ENCODE peak calls at places on chromosomes 3 and 15, in four cellular contexts. W is HepG2, I is A549, Y is K562. S is an unnamed sample.

GRCh38 chr3:35322070-35322469 is 317.3 kb upstream of the ARPP21 start:
- DNase-seq in Y (no peak), I (no peak), W (no peak), S (no peak)

GRCh38 chr3:185200639-185201038 is 47.8 kb upstream of the C3orf70 start:
- DNase-seq in I (no peak), Y (peak), W (no peak), S (no peak)

GRCh38 chr3:65334045-65334665 is 646.4 kb upstream of the ADAMTS9 start:
- DNase-seq in I (no peak), W (no peak), Y (peak), S (peak)

GRCh38 chr15:59550961-59551360 is 60.6 kb upstream of the GCNT3 start:
- DNase-seq in I (no peak), W (peak), Y (no peak), S (no peak)

GRCh38 chr3:170154084-170154483 is 27.4 kb downstream of the PHC3 start:
- DNase-seq in Y (no peak), I (no peak), W (no peak), S (no peak)

GRCh38 chr3:129057249-129057648 is 3.3 kb upstream of the GP9 start:
- DNase-seq in I (no peak), W (no peak), Y (no peak), S (no peak)

GRCh38 chr15:67154249-67154648 is 88.8 kb downstream of the SMAD3 start:
- DNase-seq in Y (no peak), W (no peak), I (no peak), S (no peak)

GRCh38 chr3:112101946-112102345 is 15.8 kb downstream of the C3orf52 start:
- DNase-seq in I (peak), W (no peak), Y (no peak), S (no peak)

GRCh38 chr15:50549326-50549725 is 2.9 kb upstream of the USP50 start:
- DNase-seq in Y (no peak), W (no peak), I (no peak), S (no peak)

GRCh38 chr3:15223684-15224575 is 17.9 kb downstream of the CAPN7 start:
- DNase-seq in Y (no peak), I (peak), W (peak), S (no peak)

GRCh38 chr3:14719006-14719405 is 44.1 kb downstream of the C3orf20 start:
- DNase-seq in I (no peak), Y (no peak), W (no peak), S (no peak)

GRCh38 chr15:62957130-62957529 is 85.4 kb upstream of the TPM1 start:
- DNase-seq in W (no peak), I (no peak), Y (no peak), S (no peak)
- TF ChIP-seq HMGXB4 in W (no peak), I (no peak), Y (no peak), S (no peak)

DNA sequence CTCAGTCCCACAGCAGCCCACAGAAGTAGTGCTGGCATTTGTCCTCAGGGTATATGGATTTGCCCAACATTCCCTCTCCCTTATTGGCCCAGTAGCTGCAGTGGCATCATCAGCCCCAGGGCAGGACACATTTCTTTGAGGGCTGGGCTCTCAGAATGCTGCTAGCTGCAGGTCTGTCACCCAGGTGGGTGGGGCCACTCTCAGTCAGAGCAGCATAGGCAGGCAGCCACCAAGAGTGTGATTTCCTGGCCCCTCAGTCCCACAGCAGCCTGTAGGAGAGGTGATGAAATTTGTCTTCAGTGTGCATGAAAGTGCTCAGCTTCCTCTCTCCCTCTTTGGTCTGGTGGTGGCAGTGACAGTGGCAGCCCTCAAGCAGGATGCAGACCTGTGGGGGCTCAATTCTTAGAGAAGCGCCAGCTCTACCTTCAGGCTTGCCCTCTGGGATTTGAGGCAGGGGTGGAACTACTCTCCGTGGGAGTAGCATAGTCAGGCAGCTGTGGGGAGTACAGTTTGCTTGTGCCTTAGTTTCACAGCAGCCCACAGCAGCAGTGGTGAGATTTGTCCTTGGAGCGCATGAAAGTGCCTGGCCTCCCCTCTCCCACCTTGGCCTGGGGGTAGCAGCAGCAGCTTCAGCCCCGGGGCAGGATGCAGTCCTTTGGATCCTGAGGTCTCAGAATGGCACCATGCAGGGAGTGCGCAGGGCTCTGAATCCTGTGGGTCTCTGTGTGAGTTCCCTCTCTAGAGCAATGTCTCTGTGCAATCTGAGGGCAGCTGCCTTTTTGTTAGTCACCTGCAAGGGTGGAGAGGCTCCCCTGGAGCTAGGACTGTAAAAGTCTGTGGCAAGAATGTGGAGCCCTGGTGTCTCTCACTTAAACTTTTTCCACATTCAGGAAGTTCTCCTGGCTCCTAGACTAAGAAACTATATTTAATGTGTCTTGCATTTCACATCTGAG is 1229.1 kb downstream of the ROBO2 start:
- DNase-seq in W (no peak), Y (no peak), I (no peak), S (no peak)
- TF ChIP-seq NR3C1 in W (no peak), Y (no peak), I (no peak), S (no peak)

DNA sequence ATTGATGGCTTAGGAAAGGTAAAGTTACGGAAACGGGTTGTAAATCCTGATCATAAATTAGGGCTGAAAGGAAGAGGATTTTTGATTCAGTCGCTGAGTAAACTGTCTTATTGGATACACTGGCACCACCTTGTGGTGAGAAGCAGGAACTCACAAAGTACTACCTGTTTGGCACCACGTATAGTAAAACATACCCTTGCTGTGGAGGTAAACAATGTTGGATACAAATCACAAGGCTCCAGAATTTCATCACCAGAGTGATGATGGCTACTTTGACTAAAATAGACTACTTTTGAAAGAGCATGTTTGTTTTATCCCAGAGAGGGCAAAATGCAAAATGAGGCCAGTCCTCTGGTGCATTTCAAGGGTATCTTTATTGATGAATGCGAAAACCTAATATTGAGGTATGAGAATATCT is 216.9 kb downstream of the IGSF11 start:
- DNase-seq in I (peak), W (peak), Y (peak), S (peak)
- TF ChIP-seq HMGXB4 in I (no peak), W (no peak), Y (no peak), S (no peak)

GRCh38 chr15:99096894-99097426 is 7.9 kb upstream of the SYNM start:
- DNase-seq in Y (no peak), I (no peak), W (no peak), S (no peak)
- TF ChIP-seq NR3C1 in Y (no peak), I (no peak), W (no peak), S (no peak)

GRCh38 chr3:25427155-25428002 is 684 bp upstream of the RARB start:
- DNase-seq in W (peak), Y (no peak), I (peak), S (no peak)

GRCh38 chr3:25428950-25429349 is 887 bp downstream of the RARB start:
- DNase-seq in Y (no peak), I (no peak), W (no peak), S (no peak)

GRCh38 chr3:25426408-25426807 is 1.7 kb upstream of the RARB start:
- DNase-seq in W (no peak), I (peak), Y (no peak), S (peak)

GRCh38 chr3:25429441-25429907 is 1.4 kb downstream of the RARB start:
- DNase-seq in I (no peak), Y (no peak), W (no peak), S (no peak)

GRCh38 chr3:25428003-25428861 is at the start of gene RARB:
- DNase-seq in I (peak), Y (peak), W (peak), S (peak)
- TF ChIP-seq HMGXB4 in I (no peak), Y (no peak), W (no peak), S (no peak)

GRCh38 chr15:48273047-48273446 is 58.2 kb upstream of the DUT start:
- DNase-seq in Y (no peak), I (no peak), W (no peak), S (no peak)
- TF ChIP-seq NR3C1 in Y (no peak), I (no peak), W (no peak), S (no peak)

DNA sequence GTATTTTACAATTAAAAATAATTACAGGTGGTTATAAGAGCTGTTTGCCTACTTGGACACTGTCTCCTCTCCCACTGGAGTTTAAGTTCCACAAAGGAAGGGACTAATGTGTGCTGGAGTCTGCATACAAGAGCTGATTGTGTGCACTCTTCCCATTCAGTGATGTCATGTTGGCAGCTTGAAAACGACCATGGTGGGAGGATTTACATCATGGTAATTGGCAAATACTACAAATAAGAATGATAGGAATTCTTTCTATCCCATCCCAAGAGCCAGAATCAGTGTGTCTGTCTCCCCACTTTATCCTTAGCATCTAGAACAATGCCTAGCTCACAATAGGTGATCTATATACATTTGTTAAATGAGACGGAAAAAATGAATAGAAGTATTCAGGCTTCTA is 14.1 kb downstream of the ITGA11 start:
- DNase-seq in W (no peak), I (no peak), Y (no peak), S (no peak)
- TF ChIP-seq HMGXB4 in W (no peak), I (no peak), Y (no peak), S (no peak)

GRCh38 chr15:78763796-78764241 is 47.4 kb downstream of the ADAMTS7 start:
- DNase-seq in I (no peak), W (no peak), Y (no peak), S (no peak)
- TF ChIP-seq NR3C1 in I (no peak), W (no peak), Y (no peak), S (no peak)

DNA sequence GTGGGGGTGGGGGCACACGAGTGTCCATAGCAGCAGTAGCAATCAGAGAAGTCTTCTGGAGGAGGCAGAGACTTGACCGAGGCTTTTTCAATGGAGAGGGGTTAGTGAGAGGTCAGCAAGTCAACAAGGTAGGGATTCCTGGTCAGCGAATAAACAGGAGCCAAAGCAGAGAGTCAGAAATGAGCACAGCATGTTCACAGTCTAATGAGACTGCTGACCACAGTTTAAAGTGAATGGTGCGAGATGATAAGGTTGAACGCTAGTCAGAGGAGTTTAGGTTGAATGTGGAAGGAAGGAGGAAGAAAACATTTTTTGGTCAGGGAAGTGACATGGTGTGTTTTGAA is 4.3 kb upstream of the CACNA1D start:
- DNase-seq in W (no peak), I (no peak), Y (peak), S (no peak)
- TF ChIP-seq HMGXB4 in W (no peak), I (no peak), Y (no peak), S (no peak)